ENCODE peak calls at places on chromosomes 4 and X, in ten cellular contexts. Q, H, J, C, T, W, P, B, N and M are unnamed samples.

GRCh38 chr4:5365071-5366008 is 314.1 kb downstream of the STK32B start:
- DNase-seq in Q (peak; percentile 35), H (no peak), J (no peak), C (peak; percentile 57), T (no peak), W (no peak), P (peak; percentile 19), B (no peak), N (no peak), M (no peak)

GRCh38 chr4:185879666-185880312 is 67.8 kb upstream of the SORBS2 start:
- DNase-seq in Q (no peak), H (no peak), J (no peak), C (no peak), T (no peak), W (no peak), P (no peak), B (no peak), N (no peak), M (no peak)

GRCh38 chrX:17377795-17378194 is 2.8 kb downstream of the NHS start:
- DNase-seq in Q (no peak), H (no peak), J (no peak), C (no peak), T (no peak), W (no peak), P (no peak), B (no peak), N (no peak), M (no peak)

GRCh38 chrX:19855700-19856381 is 31.6 kb downstream of the SH3KBP1 start:
- DNase-seq in Q (no peak), H (no peak), J (no peak), C (no peak), T (no peak), W (no peak), P (no peak), B (no peak), N (no peak), M (no peak)

GRCh38 chrX:41870719-41871151 is 52.6 kb downstream of the CASK start:
- DNase-seq in Q (peak; percentile 41), H (peak; percentile 22), J (no peak), C (peak; percentile 57), T (no peak), W (no peak), P (no peak), B (no peak), N (no peak), M (no peak)

GRCh38 chrX:51456246-51456645 is 40.1 kb downstream of the NUDT11 start:
- DNase-seq in Q (no peak), H (no peak), J (no peak), C (no peak), T (no peak), W (no peak), P (no peak), B (no peak), N (no peak), M (no peak)

GRCh38 chrX:71302461-71303213 is 1.1 kb downstream of the ITGB1BP2 start:
- DNase-seq in Q (no peak), H (no peak), J (no peak), C (no peak), T (no peak), W (no peak), P (peak; percentile 34), B (no peak), N (no peak), M (no peak)

GRCh38 chr4:186104114-186104894 is at the start of gene FAM149A:
- DNase-seq in Q (peak; percentile 87), H (peak; percentile 48), J (peak; percentile 59), C (peak; percentile 82), T (no peak), W (peak; percentile 23), P (no peak), B (no peak), N (peak; percentile 13), M (no peak)

GRCh38 chr4:19791422-19792113 is 460.1 kb upstream of the SLIT2 start:
- DNase-seq in Q (no peak), H (no peak), J (no peak), C (no peak), T (no peak), W (no peak), P (no peak), B (no peak), N (no peak), M (no peak)

GRCh38 chr4:76373919-76374552 is 46.9 kb downstream of the CCDC158 start:
- DNase-seq in Q (no peak), H (no peak), J (no peak), C (no peak), T (no peak), W (no peak), P (no peak), B (no peak), N (no peak), M (no peak)

GRCh38 chr4:54784188-54784671 is 126.5 kb downstream of the KIT start:
- DNase-seq in Q (peak; percentile 70), H (peak; percentile 80), J (peak; percentile 50), C (no peak), T (no peak), W (no peak), P (no peak), B (peak; percentile 31), N (no peak), M (peak; percentile 27)

GRCh38 chrX:11143931-11144678 is 33.0 kb downstream of the HCCS start:
- DNase-seq in Q (peak; percentile 58), H (peak; percentile 28), J (peak; percentile 16), C (peak; percentile 40), T (peak; percentile 53), W (peak; percentile 21), P (peak; percentile 70), B (peak; percentile 43), N (peak; percentile 1), M (peak; percentile 4)

GRCh38 chr4:100489316-100489715 is 28.5 kb downstream of the EMCN start:
- DNase-seq in Q (no peak), H (no peak), J (no peak), C (no peak), T (no peak), W (no peak), P (no peak), B (no peak), N (no peak), M (no peak)

GRCh38 chr4:72215198-72215597 is 183.4 kb downstream of the NPFFR2 start:
- DNase-seq in Q (no peak), H (no peak), J (no peak), C (no peak), T (no peak), W (no peak), P (no peak), B (no peak), N (no peak), M (no peak)

GRCh38 chr4:138677212-138677611 is 338.4 kb upstream of the NOCT start:
- DNase-seq in Q (no peak), H (no peak), J (no peak), C (no peak), T (no peak), W (no peak), P (no peak), B (no peak), N (no peak), M (no peak)

GRCh38 chr4:78691333-78691732 is 84.8 kb upstream of the BMP2K start:
- DNase-seq in Q (no peak), H (no peak), J (no peak), C (no peak), T (no peak), W (no peak), P (peak; percentile 11), B (no peak), N (no peak), M (no peak)

GRCh38 chrX:94178145-94178790 is 504.3 kb downstream of the FAM133A start:
- DNase-seq in Q (no peak), H (no peak), J (no peak), C (peak; percentile 9), T (no peak), W (no peak), P (peak; percentile 31), B (no peak), N (no peak), M (no peak)

GRCh38 chr4:24805036-24805435 is 9.7 kb downstream of the SOD3 start:
- DNase-seq in Q (no peak), H (no peak), J (no peak), C (no peak), T (no peak), W (no peak), P (no peak), B (no peak), N (no peak), M (no peak)

GRCh38 chr4:70902577-70903281 is 560 bp downstream of the MOB1B start:
- DNase-seq in Q (no peak), H (no peak), J (no peak), C (peak; percentile 14), T (peak; percentile 34), W (no peak), P (peak; percentile 52), B (no peak), N (no peak), M (no peak)

GRCh38 chrX:73855546-73855945 is 292.5 kb downstream of the CHIC1 start:
- DNase-seq in Q (peak; percentile 74), H (peak; percentile 0), J (peak; percentile 54), C (peak; percentile 41), T (peak; percentile 26), W (peak; percentile 51), P (peak; percentile 68), B (no peak), N (peak; percentile 26), M (no peak)

GRCh38 chr4:157363366-157363765 is 142.8 kb downstream of the GRIA2 start:
- DNase-seq in Q (no peak), H (no peak), J (no peak), C (no peak), T (no peak), W (no peak), P (no peak), B (no peak), N (no peak), M (no peak)

GRCh38 chrX:49155243-49155899 is 7.2 kb upstream of the MAGIX start:
- DNase-seq in Q (peak; percentile 73), H (no peak), J (no peak), C (peak; percentile 66), T (no peak), W (no peak), P (peak; percentile 80), B (no peak), N (no peak), M (no peak)

GRCh38 chrX:10098235-10098819 is 58.4 kb upstream of the CLCN4 start:
- DNase-seq in Q (no peak), H (no peak), J (no peak), C (no peak), T (no peak), W (peak; percentile 62), P (no peak), B (no peak), N (peak; percentile 8), M (no peak)

GRCh38 chr4:186666750-186667149 is 56.9 kb downstream of the FAT1 start:
- DNase-seq in Q (no peak), H (no peak), J (no peak), C (no peak), T (no peak), W (no peak), P (no peak), B (no peak), N (no peak), M (no peak)